ENCODE peak calls at places on chromosomes 13 and 19, in seven cellular contexts. F is fibroblast of lung, H is cardiac fibroblast, S is type B pancreatic cell, J is cardiac muscle cell, E is natural killer cell, I is fibroblast of pulmonary artery. T is an unnamed sample.
A peak's percentile ranks its signal among the peaks of the same experiment; 100 is the strongest.

GRCh38 chr19:13024958-13025653 is 29.8 kb downstream of the NFIX start:
- DNase-seq in J (no peak), I (no peak), H (no peak), E (no peak), F (no peak), S (no peak), T (no peak)

GRCh38 chr13:26946675-26947342 is 186.2 kb upstream of the GPR12 start:
- DNase-seq in E (no peak), I (peak; percentile 83), S (no peak), F (peak; percentile 78), H (peak; percentile 82), J (peak; percentile 84), T (no peak)

GRCh38 chr19:46718157-46718933 is 1.4 kb upstream of the PRKD2 start:
- DNase-seq in H (no peak), E (peak; percentile 50), I (peak; percentile 34), J (peak; percentile 41), F (no peak), S (no peak), T (no peak)

GRCh38 chr13:34502621-34503020 is 439.4 kb upstream of the NBEA start:
- DNase-seq in E (no peak), I (no peak), S (no peak), F (no peak), H (no peak), J (no peak), T (no peak)

GRCh38 chr19:52095172-52096014 is at the start of gene ZNF841:
- DNase-seq in I (peak; percentile 96), J (peak; percentile 97), E (peak; percentile 86), H (peak; percentile 97), S (peak; percentile 94), F (peak; percentile 95), T (peak; percentile 91)

GRCh38 chr19:48925240-48925843 is 8.2 kb upstream of the DHDH start:
- DNase-seq in F (peak; percentile 23), E (no peak), H (peak; percentile 67), I (peak; percentile 63), J (peak; percentile 33), S (no peak), T (no peak)

GRCh38 chr19:1471514-1472107 is 7.4 kb downstream of the C19orf25 start:
- DNase-seq in E (no peak), H (no peak), S (no peak), I (no peak), J (no peak), F (no peak), T (no peak)

GRCh38 chr19:17296278-17296677 is 6.9 kb downstream of the ABHD8 start:
- DNase-seq in J (no peak), H (no peak), F (no peak), E (no peak), I (no peak), S (no peak), T (no peak)

GRCh38 chr13:112965573-112966115 is 3.4 kb upstream of the MCF2L start:
- DNase-seq in J (no peak), F (no peak), E (no peak), S (no peak), H (no peak), I (no peak), T (no peak)

GRCh38 chr19:12126707-12127106 is 13.4 kb downstream of the ZNF20 start:
- DNase-seq in F (no peak), E (no peak), S (no peak), H (peak; percentile 11), I (peak; percentile 30), J (peak; percentile 20), T (no peak)

GRCh38 chr19:46975918-46976782 is 43.5 kb upstream of the NPAS1 start:
- DNase-seq in F (peak; percentile 97), S (no peak), J (peak; percentile 99), E (no peak), H (peak; percentile 100), I (peak; percentile 99), T (peak; percentile 44)

GRCh38 chr13:73268306-73268705 is 209.5 kb downstream of the KLF5 start:
- DNase-seq in E (no peak), F (peak; percentile 17), H (peak; percentile 34), S (no peak), J (peak; percentile 38), I (peak; percentile 66), T (no peak)

GRCh38 chr13:78997902-78998654 is 339.1 kb upstream of the OBI1 start:
- DNase-seq in J (no peak), H (no peak), F (no peak), S (no peak), I (no peak), E (no peak), T (no peak)

GRCh38 chr19:41951686-41952172 is 7.4 kb downstream of the RABAC1 start:
- DNase-seq in F (peak; percentile 66), I (peak; percentile 74), S (peak; percentile 86), H (peak; percentile 72), E (peak; percentile 89), J (peak; percentile 74), T (peak; percentile 94)

GRCh38 chr19:38149597-38149996 is 74.4 kb downstream of the DPF1 start:
- DNase-seq in E (no peak), I (no peak), H (peak; percentile 12), S (no peak), F (no peak), J (peak; percentile 14), T (no peak)

GRCh38 chr13:98997738-98998641 is 20.1 kb upstream of the DOCK9 start:
- DNase-seq in J (no peak), F (no peak), S (no peak), H (no peak), E (no peak), I (no peak), T (no peak)

GRCh38 chr19:3129112-3129511 is 6.7 kb upstream of the GNA15 start:
- DNase-seq in H (peak; percentile 79), S (no peak), J (peak; percentile 76), F (peak; percentile 79), I (peak; percentile 85), E (no peak), T (no peak)

GRCh38 chr19:11286312-11286974 is 9.5 kb upstream of the TSPAN16 start:
- DNase-seq in S (no peak), F (peak; percentile 50), J (peak; percentile 84), I (peak; percentile 86), H (peak; percentile 88), E (no peak), T (no peak)

GRCh38 chr19:49357186-49357585 is 5.0 kb downstream of the TEAD2 start:
- DNase-seq in J (no peak), E (no peak), F (no peak), S (no peak), H (no peak), I (no peak), T (no peak)

GRCh38 chr13:87094646-87095045 is 576.5 kb upstream of the SLITRK5 start:
- DNase-seq in S (no peak), J (peak; percentile 3), F (peak; percentile 50), H (peak; percentile 22), E (no peak), I (peak; percentile 1), T (no peak)

GRCh38 chr19:1673645-1674292 is 21.4 kb upstream of the TCF3 start:
- DNase-seq in S (no peak), E (no peak), J (no peak), F (no peak), H (no peak), I (no peak), T (no peak)

GRCh38 chr19:16052353-16052752 is 23.9 kb upstream of the TPM4 start:
- DNase-seq in H (no peak), I (no peak), F (no peak), J (no peak), E (no peak), S (no peak), T (no peak)
- TF ChIP-seq CTCF in H (no peak), I (no peak), F (no peak), J (no peak), E (no peak), S (no peak), T (no peak)

GRCh38 chr19:6678690-6679109 is 8.7 kb upstream of the TNFSF14 start:
- DNase-seq in J (no peak), S (no peak), H (no peak), E (no peak), F (no peak), I (no peak), T (no peak)
- TF ChIP-seq CTCF in J (no peak), S (no peak), H (no peak), E (no peak), F (no peak), I (no peak), T (no peak)

GRCh38 chr13:77571956-77572355 is 36.5 kb downstream of the SCEL start:
- DNase-seq in I (no peak), H (no peak), E (no peak), J (no peak), F (no peak), S (no peak), T (no peak)

GRCh38 chr13:77579971-77580370 is 44.5 kb downstream of the SCEL start:
- DNase-seq in F (no peak), J (no peak), E (no peak), I (no peak), H (no peak), S (no peak), T (no peak)

DNA sequence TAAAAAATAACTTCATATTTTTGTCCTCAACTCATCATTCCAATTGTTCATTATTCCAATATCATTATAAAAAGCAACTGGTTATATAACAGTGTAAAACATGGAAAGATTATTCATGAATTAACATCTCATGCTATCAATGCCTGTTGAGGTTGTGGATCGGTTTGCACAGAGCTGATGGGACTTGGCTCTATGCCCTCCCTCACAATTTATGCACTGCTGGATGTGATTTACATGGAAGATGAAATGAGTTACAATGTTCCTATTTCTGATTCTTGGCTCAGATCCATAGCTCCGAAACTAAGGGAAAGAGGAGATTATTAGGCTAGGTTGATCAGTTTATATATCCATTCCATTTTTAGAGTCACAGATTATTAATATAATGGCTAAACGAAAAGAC is 38.6 kb downstream of the SCEL start:
- DNase-seq in S (no peak), F (no peak), H (no peak), E (no peak), I (no peak), J (no peak), T (no peak)
- TF ChIP-seq CTCF in S (no peak), F (no peak), H (no peak), E (no peak), I (no peak), J (no peak), T (no peak)

GRCh38 chr19:28940751-28941500 is 272.0 kb downstream of the UQCRFS1 start:
- DNase-seq in H (peak; percentile 73), E (no peak), S (no peak), F (peak; percentile 49), J (peak; percentile 80), I (peak; percentile 75), T (no peak)
- TF ChIP-seq CTCF in H (no peak), E (no peak), S (no peak), F (no peak), J (no peak), I (no peak), T (no peak)

DNA sequence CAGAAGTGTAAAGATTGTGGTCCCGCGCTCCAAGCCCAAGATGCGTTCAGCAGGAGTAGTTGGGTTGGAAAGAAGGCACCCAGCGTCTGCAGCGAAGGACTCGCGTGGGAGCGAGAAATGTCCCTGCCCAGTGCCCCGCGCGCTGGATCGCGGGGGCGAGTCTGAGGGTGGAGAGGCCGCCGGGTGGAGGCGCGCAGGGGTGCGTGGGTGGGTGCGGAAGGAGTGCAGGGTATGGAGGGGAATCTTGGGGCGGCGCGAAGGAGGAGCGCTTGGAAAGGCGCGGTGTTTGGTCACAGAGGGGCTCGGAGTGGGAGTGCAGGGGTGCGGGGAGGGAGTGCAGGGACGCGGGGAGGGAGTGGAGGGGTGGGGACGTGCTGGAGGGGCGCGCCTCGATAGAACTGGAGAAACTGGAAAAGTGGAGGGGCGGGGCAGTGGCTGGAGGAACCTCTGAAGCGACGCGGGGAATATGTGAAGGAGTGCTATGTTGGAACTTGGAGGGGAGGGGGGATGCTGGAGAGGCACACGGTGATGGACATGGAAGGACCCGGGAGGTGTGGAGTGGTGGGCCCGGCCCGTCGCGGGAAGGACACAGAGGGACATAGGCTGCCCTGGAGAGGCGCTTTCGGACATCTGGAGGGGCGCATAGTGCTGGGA is 21.1 kb upstream of the SGCG start:
- DNase-seq in I (no peak), H (no peak), J (peak; percentile 2), F (no peak), S (no peak), E (no peak), T (peak; percentile 52)
- TF ChIP-seq CTCF in I (no peak), H (no peak), J (no peak), F (no peak), S (peak; percentile 43), E (no peak), T (no peak)

T was measured in nephron progenitor cell.